ENCODE peak calls at places on chromosomes 11 and 22, in four cellular contexts. U, W, F and S are unnamed samples.

GRCh38 chr22:36641902-36642640 is 61.5 kb downstream of the CACNG2 start:
- DNase-seq in U (no peak), W (no peak), F (peak; percentile 30), S (peak; percentile 68)

GRCh38 chr11:44623321-44623715 is 57.9 kb downstream of the CD82 start:
- DNase-seq in U (no peak), W (no peak), F (no peak), S (no peak)

GRCh38 chr11:88131764-88132470 is 43.3 kb downstream of the RAB38 start:
- DNase-seq in U (no peak), W (peak; percentile 36), F (no peak), S (no peak)

GRCh38 chr22:22229683-22230420 is 14.7 kb upstream of the VPREB1 start:
- DNase-seq in U (no peak), W (no peak), F (no peak), S (no peak)

GRCh38 chr11:72591785-72592490 is 82.3 kb downstream of the PDE2A start:
- DNase-seq in U (no peak), W (peak; percentile 35), F (no peak), S (no peak)

GRCh38 chr22:37843746-37844089 is 416 bp downstream of the ANKRD54 start:
- DNase-seq in U (peak; percentile 47), W (peak; percentile 73), F (no peak), S (no peak)

GRCh38 chr11:100823360-100823759 is 136.3 kb downstream of the ARHGAP42 start:
- DNase-seq in U (no peak), W (no peak), F (peak; percentile 81), S (peak; percentile 82)

GRCh38 chr11:2202071-2202899 is 30.7 kb upstream of the TH start:
- DNase-seq in U (peak; percentile 43), W (no peak), F (no peak), S (no peak)

GRCh38 chr22:39288135-39288898 is 31.1 kb downstream of the RPL3 start:
- DNase-seq in U (no peak), W (no peak), F (no peak), S (no peak)

GRCh38 chr11:47234669-47235075 is 13.9 kb downstream of the ACP2 start:
- DNase-seq in U (peak; percentile 78), W (no peak), F (peak; percentile 48), S (no peak)

GRCh38 chr11:69086152-69086551 is 37.4 kb downstream of the TPCN2 start:
- DNase-seq in U (no peak), W (no peak), F (no peak), S (no peak)

GRCh38 chr22:22527312-22527711 is 7.2 kb upstream of the ZNF280A start:
- DNase-seq in U (no peak), W (no peak), F (no peak), S (no peak)

GRCh38 chr11:8442301-8442700 is 151.7 kb downstream of the STK33 start:
- DNase-seq in U (no peak), W (no peak), F (no peak), S (no peak)

GRCh38 chr11:11966826-11967668 is 41.4 kb downstream of the DKK3 start:
- DNase-seq in U (peak; percentile 53), W (peak; percentile 75), F (peak; percentile 42), S (peak; percentile 30)

GRCh38 chr11:86608251-86608799 is 64.1 kb downstream of the ME3 start:
- DNase-seq in U (peak; percentile 62), W (peak; percentile 63), F (peak; percentile 88), S (peak; percentile 76)

GRCh38 chr11:72643547-72643946 is 30.7 kb downstream of the PDE2A start:
- DNase-seq in U (no peak), W (no peak), F (peak; percentile 18), S (peak; percentile 12)

GRCh38 chr11:122879785-122880184 is 2.8 kb upstream of the JHY start:
- DNase-seq in U (no peak), W (no peak), F (no peak), S (no peak)

GRCh38 chr11:122888162-122888561 is 5.6 kb downstream of the JHY start:
- DNase-seq in U (no peak), W (no peak), F (no peak), S (no peak)

GRCh38 chr11:122883682-122883981 is 1.1 kb downstream of the JHY start:
- DNase-seq in U (no peak), W (no peak), F (no peak), S (no peak)

GRCh38 chr11:122882189-122882808 is at the start of gene JHY:
- DNase-seq in U (no peak), W (no peak), F (peak; percentile 34), S (no peak)

GRCh38 chr11:122882809-122883681 is 486 bp downstream of the JHY start:
- DNase-seq in U (peak; percentile 47), W (peak; percentile 76), F (peak; percentile 84), S (peak; percentile 93)
- H3K4me3 ChIP-seq in U (peak overlapping the region; percentile 76), W (peak overlapping the region; percentile 59), F (peak overlapping the region; percentile 60), S (peak overlapping the region; percentile 72)

DNA sequence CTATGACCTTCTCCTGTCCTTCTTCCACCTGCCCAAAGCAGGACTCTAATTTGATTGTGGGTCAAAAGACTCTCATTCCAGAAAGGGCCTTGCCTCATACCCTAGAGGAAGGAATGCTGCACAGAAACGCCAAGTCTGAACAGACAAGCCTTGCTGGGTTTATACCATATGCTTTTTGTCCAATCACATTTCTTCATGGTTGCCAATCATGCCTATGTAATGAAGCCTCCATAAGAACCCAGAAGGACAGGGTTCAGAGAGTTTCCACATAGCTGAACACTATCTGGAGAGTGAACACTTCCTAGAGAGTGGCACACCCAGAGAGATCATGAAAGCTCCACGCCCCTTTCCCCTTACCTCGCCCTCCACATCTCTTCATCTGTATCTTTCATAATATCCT is 4.8 kb upstream of the SAA2 start:
- DNase-seq in U (no peak), W (no peak), F (no peak), S (no peak)
- TF ChIP-seq CTCF in U (no peak), W (no peak), F (no peak), S (peak; percentile 12)

GRCh38 chr11:129852125-129852740 is 36.6 kb downstream of the TMEM45B start:
- DNase-seq in U (no peak), W (no peak), F (no peak), S (peak; percentile 36)

GRCh38 chr11:129849447-129850130 is 33.9 kb downstream of the TMEM45B start:
- DNase-seq in U (no peak), W (no peak), F (no peak), S (no peak)

GRCh38 chr11:129842138-129842537 is 26.5 kb downstream of the TMEM45B start:
- DNase-seq in U (no peak), W (no peak), F (no peak), S (no peak)

GRCh38 chr11:129846508-129847335 is 31.1 kb downstream of the TMEM45B start:
- DNase-seq in U (no peak), W (no peak), F (peak; percentile 84), S (peak; percentile 96)
- H3K4me3 ChIP-seq in U (no peak overlapping the region), W (no peak overlapping the region), F (no peak overlapping the region), S (no peak overlapping the region)

DNA sequence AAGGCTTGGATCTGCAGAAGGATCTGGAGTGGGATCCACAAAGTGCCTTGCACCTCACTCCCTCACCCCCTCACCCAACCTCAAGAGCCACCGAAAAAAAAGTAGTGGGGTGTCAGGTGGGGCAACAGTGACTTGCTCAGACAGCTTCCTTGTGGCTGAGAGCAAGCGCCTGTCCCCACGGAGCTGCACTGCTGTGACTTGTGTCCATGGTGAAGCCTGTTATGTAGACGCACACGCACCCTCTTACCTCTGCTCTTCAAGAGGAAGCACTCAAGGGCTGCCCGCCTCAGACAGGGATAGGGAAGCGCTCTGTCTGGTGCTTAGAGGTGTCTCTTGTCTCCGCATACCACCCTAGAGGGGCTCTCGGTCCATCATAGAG is 1.2 kb downstream of the DRD2 start:
- DNase-seq in U (no peak), W (no peak), F (no peak), S (no peak)
- TF ChIP-seq CTCF in U (no peak), W (no peak), F (no peak), S (no peak)

DNA sequence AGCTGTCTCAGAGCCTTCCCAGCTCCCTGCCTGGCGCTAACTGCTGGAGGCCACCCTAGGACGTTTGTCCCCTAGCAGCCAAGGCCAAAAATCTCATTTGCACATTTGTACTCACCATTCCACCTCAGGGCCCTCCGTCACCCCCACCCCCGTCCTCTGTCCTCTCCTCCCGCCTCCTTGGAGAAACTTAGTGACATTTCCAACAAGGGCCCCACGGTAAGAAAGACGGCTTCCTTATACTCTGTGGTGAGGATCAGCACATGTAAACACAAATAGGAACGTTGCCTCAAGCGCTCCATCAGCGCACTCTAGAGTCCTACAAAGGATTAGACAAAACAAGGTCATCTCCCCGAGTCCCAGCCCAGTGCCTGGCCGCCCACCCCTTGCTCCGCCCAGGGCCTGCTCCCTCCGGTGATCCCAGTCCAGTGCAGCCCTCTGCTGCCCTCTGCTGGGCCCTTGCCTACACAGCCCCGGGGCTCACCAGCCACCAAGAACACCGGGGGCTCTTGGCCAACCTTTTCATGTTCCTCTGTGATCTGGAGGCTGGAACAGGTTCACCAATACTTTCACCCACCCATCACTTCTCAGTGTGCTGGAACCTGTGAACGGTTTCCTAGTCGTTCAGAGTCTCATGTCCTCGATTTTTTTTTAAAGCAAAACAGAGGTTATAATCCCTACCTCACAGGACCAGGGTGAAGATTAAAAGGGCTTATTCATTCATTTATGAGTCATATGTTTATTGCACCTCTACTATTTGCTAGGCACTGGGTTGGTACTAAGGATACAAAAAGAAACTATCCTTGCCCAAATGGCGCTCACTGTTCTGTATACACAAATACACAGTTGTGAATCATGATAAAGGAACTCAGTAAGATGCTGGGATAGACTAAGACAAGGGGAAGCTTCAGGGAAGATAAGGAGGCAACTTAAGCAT is 15.2 kb upstream of the CTR9 start:
- DNase-seq in U (peak; percentile 88), W (peak; percentile 93), F (peak; percentile 98), S (peak; percentile 97)
- H3K4me3 ChIP-seq in U (peak overlapping the region; percentile 2), W (no peak overlapping the region), F (peak overlapping the region; percentile 8), S (peak overlapping the region; percentile 48)

GRCh38 chr11:16630651-16631050 is 107.8 kb upstream of the C11orf58 start:
- DNase-seq in U (no peak), W (no peak), F (no peak), S (no peak)

DNA sequence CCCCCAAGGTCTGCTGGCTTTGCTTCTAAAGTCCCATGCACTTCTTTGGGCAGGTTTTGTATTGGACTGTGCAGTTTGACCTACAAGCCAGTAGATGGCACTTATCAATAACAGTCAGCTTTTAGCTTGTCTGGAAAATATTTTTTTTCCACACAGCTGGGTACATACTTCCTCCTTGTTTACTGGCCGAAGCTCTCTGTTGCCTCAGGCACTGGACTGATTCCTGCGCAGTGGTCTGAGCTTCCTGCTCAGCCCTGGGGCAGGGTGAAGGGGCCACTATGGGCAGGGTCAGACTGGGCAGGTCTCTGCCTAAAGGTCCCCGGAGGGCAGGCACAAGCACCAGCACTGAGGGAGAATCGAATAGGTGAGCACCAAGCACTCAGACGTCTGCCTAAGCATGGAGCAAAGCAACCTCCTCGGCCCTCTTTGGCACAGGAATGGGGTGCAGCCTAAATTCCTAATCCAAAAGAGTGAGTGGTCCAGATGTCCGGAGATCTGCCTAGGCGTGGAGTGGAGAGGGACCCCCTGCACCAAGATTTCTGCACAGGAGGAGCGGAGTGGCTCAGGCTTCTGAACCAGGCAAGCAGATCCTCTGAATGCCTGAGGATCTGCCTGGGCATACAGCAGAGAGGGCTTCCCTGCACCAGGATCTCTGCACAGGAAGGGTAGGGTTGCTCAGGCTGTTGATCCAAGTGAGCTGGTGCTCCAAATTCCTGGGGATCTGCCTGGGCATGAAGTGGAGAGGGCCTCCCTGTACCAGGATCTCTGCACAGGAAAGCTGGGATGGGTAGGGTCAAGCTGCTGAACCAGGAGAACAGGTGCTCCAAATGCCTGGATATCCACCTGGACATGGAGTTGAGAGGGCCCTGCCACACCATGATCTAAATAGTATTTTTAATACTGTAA is 105.9 kb upstream of the C11orf58 start:
- DNase-seq in U (no peak), W (peak; percentile 11), F (peak; percentile 29), S (peak; percentile 1)
- TF ChIP-seq CTCF in U (no peak), W (peak; percentile 36), F (peak; percentile 40), S (peak; percentile 39)